ENCODE peak calls at places on chromosomes 1 and 21, in eight cellular contexts. X is tibial nerve, P is fibroblast of lung, S is spleen, V is fibroblast of pulmonary artery, Y is heart right ventricle, B is fibroblast of the aortic adventitia, M is left ventricle myocardium inferior. T is an unnamed sample.

GRCh38 chr1:145729661-145730436 is 10.6 kb downstream of the CD160 start:
- DNase-seq in P (no peak), S (no peak), X (no peak), V (no peak), M (no peak), B (no peak), Y (no peak), T (no peak)

GRCh38 chr1:219020386-219020785 is 153.3 kb upstream of the LYPLAL1 start:
- DNase-seq in B (no peak), S (no peak), X (no peak), M (no peak), Y (no peak), V (peak), P (no peak), T (no peak)

GRCh38 chr1:231803353-231803752 is 176.8 kb downstream of the DISC1 start:
- DNase-seq in V (peak), S (no peak), P (peak), B (peak), M (no peak), Y (no peak), X (peak), T (peak)

GRCh38 chr1:40795811-40796586 is 12.4 kb downstream of the KCNQ4 start:
- DNase-seq in Y (no peak), M (no peak), P (no peak), X (no peak), B (no peak), S (no peak), V (no peak), T (no peak)

GRCh38 chr1:18058522-18058921 is 49.1 kb upstream of the IGSF21 start:
- DNase-seq in S (no peak), X (no peak), P (no peak), Y (no peak), V (no peak), M (no peak), B (no peak), T (no peak)

GRCh38 chr1:29196863-29197589 is 15.3 kb upstream of the SRSF4 start:
- DNase-seq in X (no peak), Y (no peak), B (peak), V (peak), S (no peak), P (peak), M (no peak), T (peak)

GRCh38 chr1:229022595-229023350 is 248.1 kb upstream of the RAB4A start:
- DNase-seq in M (peak), Y (no peak), B (no peak), S (no peak), V (no peak), X (no peak), P (no peak), T (no peak)

GRCh38 chr1:81213279-81213678 is 587.5 kb upstream of the ADGRL2 start:
- DNase-seq in S (no peak), V (no peak), P (no peak), Y (no peak), M (no peak), X (no peak), B (no peak), T (no peak)

GRCh38 chr1:68173283-68174172 is 58.8 kb downstream of the WLS start:
- DNase-seq in Y (no peak), X (no peak), M (no peak), V (peak), B (peak), S (no peak), P (peak), T (peak)

GRCh38 chr1:22888320-22889075 is 84.2 kb downstream of the LACTBL1 start:
- DNase-seq in V (peak), P (peak), M (no peak), Y (no peak), X (no peak), S (no peak), B (peak), T (peak)

GRCh38 chr1:154607084-154607747 is 770 bp downstream of the ADAR start:
- DNase-seq in P (peak), X (peak), B (peak), S (peak), Y (no peak), V (peak), M (no peak), T (peak)

GRCh38 chr1:232629250-232630046 is 485 bp downstream of the SIPA1L2 start:
- DNase-seq in Y (peak), P (peak), S (peak), M (peak), X (no peak), B (peak), V (peak), T (no peak)

GRCh38 chr1:116284819-116285390 is 88.1 kb upstream of the ATP1A1 start:
- DNase-seq in P (no peak), M (peak), S (no peak), Y (peak), V (no peak), B (no peak), X (no peak), T (no peak)

GRCh38 chr1:47262787-47263413 is 30.9 kb upstream of the TAL1 start:
- DNase-seq in P (peak), S (no peak), V (peak), B (peak), X (peak), Y (no peak), M (no peak), T (peak)

GRCh38 chr1:230153655-230154296 is 86.7 kb downstream of the GALNT2 start:
- DNase-seq in S (no peak), X (no peak), P (peak), B (peak), Y (no peak), M (no peak), V (peak), T (no peak)

GRCh38 chr1:74690909-74691308 is 17.3 kb upstream of the ERICH3 start:
- DNase-seq in B (no peak), X (no peak), Y (no peak), P (no peak), V (no peak), M (no peak), S (no peak), T (no peak)

GRCh38 chr1:201022824-201023516 is 544 bp downstream of the KIF21B start:
- DNase-seq in S (peak), X (no peak), M (no peak), P (no peak), V (no peak), B (no peak), Y (no peak), T (no peak)

GRCh38 chr1:208775841-208776240 is 531.7 kb upstream of the PLXNA2 start:
- DNase-seq in V (no peak), Y (no peak), P (no peak), B (no peak), M (no peak), S (no peak), X (no peak), T (no peak)

GRCh38 chr1:93851878-93852277 is 27.1 kb downstream of the DNTTIP2 start:
- DNase-seq in B (no peak), Y (no peak), V (no peak), P (no peak), S (no peak), X (no peak), M (no peak), T (no peak)

GRCh38 chr1:85463666-85464496 is 1.1 kb downstream of the DDAH1 start:
- DNase-seq in M (no peak), X (no peak), Y (no peak), B (peak), V (peak), P (peak), S (no peak), T (no peak)

GRCh38 chr1:52751589-52752306 is 25.5 kb downstream of the ZYG11B start:
- DNase-seq in P (peak), V (peak), M (no peak), S (no peak), X (no peak), B (peak), Y (no peak), T (peak)

GRCh38 chr1:226568077-226568831 is 19.7 kb downstream of the STUM start:
- DNase-seq in Y (peak), S (peak), B (peak), X (no peak), M (no peak), V (no peak), P (no peak), T (no peak)

GRCh38 chr1:96931136-96931535 is 209.6 kb downstream of the PTBP2 start:
- DNase-seq in Y (no peak), P (peak), S (no peak), X (no peak), B (no peak), M (no peak), V (no peak), T (no peak)

GRCh38 chr1:31696246-31696645 is 7.6 kb downstream of the COL16A1 start:
- DNase-seq in V (no peak), Y (no peak), P (no peak), X (no peak), S (no peak), B (no peak), M (no peak), T (no peak)

DNA sequence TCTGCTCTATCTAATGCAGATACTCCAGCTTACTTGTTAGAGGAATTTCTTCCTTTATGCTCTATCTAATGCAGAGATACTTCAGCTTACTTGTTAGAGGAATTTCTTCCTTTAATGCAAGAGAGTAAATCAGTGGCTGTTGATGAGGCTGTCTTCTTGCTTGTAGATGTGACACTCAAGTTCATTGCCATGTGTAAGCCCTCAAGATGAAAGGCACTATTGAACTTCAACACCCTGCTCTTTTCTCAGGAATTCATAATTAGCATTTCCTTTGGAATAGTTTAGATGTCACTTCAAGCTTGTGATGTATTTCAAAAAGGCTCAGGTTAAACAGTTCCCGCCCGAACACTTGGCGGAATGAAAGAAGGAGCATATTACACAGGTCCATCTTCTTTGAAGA is 251.9 kb downstream of the RGS7 start:
- DNase-seq in P (no peak), S (no peak), X (no peak), V (no peak), B (no peak), Y (no peak), M (no peak), T (no peak)
- TF ChIP-seq CTCF in P (no peak), S (no peak), X (no peak), V (no peak), B (no peak), Y (no peak), M (no peak), T (no peak)

GRCh38 chr1:35255276-35255675 is 13.2 kb upstream of the ZMYM4 start:
- DNase-seq in X (no peak), M (no peak), P (no peak), V (no peak), B (no peak), S (no peak), Y (no peak), T (no peak)
- H3K4me3 ChIP-seq in X (no peak), M (no peak), P (no peak), V (no peak), B (no peak), S (no peak), Y (no peak), T (no peak)

DNA sequence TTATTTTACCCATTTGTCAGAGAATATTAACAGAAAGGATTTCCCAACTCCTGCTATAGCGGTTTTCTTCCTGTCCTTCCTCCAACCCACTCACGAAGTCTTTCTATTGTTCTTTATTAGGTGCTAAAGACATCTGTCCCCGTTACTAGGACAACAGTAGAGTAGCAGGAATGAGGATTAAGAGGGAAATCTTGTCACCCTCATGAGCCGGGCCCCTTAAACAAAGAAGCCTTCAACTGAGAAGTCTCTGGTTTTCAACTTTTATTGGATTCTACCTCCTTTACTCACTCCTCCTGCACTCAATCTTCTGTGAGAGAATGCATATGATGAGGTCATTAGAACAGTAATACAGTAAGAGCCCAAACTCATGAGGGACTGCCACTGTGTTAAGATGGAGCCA is 206.4 kb downstream of the OMA1 start:
- DNase-seq in V (no peak), M (no peak), B (no peak), S (no peak), P (no peak), X (no peak), Y (no peak), T (no peak)
- TF ChIP-seq CTCF in V (no peak), M (no peak), B (no peak), S (no peak), P (no peak), X (no peak), Y (no peak), T (no peak)

GRCh38 chr1:33764149-33764548 is 99.7 kb upstream of the HMGB4 start:
- DNase-seq in V (no peak), S (no peak), B (no peak), P (no peak), Y (no peak), M (no peak), X (no peak), T (no peak)
- H3K4me3 ChIP-seq in V (no peak), S (no peak), B (no peak), P (no peak), Y (no peak), M (no peak), X (no peak), T (no peak)

GRCh38 chr1:8866173-8866791 is 12.2 kb downstream of the ENO1 start:
- DNase-seq in Y (no peak), S (no peak), P (no peak), M (no peak), V (no peak), X (no peak), B (no peak), T (no peak)

GRCh38 chr1:8863138-8863537 is 15.3 kb downstream of the ENO1 start:
- DNase-seq in Y (no peak), M (no peak), P (no peak), X (no peak), B (no peak), V (no peak), S (no peak), T (no peak)

GRCh38 chr1:8866792-8867415 is 11.6 kb downstream of the ENO1 start:
- DNase-seq in M (no peak), P (no peak), Y (no peak), S (peak), X (no peak), V (no peak), B (no peak), T (no peak)

GRCh38 chr1:8863712-8864324 is 14.7 kb downstream of the ENO1 start:
- DNase-seq in Y (no peak), B (no peak), X (no peak), V (no peak), M (no peak), S (no peak), P (no peak), T (no peak)

DNA sequence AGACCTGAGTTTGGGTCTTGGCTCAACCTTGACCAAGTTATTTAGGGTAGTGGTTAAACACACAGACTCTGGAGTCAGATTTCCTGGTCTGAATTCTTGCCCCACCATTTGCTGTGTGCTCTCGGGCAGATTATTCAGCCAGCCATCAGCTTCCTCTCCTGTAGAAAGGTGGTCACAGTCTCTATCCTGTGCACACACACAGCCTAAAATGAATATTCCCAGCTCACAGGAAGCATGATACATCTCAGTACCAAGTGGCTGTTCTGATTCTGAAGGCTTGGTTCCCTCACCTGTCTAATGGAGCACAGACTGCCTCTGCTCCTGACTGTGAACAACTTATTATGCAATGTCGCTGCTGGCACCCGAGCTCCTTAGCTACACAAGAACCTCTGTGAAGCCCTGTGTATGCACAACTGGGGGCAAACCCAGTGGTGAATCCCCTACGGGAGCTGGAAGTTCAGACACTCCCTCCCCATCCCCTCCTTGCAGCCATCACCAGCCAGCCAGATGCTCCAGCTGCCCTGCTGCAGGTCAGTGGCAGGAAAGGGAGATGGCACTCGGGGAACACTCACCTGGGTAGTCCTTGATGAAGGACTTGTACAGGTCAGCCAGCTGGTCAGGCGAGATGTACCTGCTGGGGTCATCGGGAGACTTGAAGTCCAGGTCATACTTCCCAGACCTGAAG is 13.6 kb downstream of the ENO1 start:
- DNase-seq in S (no peak), P (no peak), B (no peak), M (no peak), Y (no peak), X (no peak), V (no peak), T (no peak)
- TF ChIP-seq CTCF in S (no peak), P (no peak), B (no peak), M (no peak), Y (no peak), X (no peak), V (no peak), T (no peak)

DNA sequence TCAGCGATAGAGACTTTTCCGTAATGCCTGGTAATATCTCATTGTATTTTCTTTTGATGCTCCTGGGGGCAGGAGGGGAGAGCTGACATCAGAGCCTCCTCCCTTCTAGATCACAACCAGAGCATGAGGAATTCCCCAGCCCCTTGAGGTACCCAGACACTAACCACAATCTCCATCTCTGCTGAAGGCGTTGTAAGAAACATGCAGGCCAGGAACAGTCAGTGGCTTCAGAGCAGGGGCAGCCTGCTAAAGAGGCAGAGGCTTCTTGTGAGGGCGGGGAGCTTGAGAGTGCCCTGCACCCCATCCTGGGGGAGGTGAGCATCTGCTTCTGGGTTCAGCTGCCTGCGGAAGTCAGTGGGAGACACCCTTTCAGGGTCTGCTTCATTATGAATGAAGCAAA is 18.9 kb downstream of the MAPKAPK2 start:
- DNase-seq in M (no peak), X (no peak), P (no peak), Y (no peak), S (no peak), V (no peak), B (no peak), T (no peak)
- H3K4me3 ChIP-seq in M (no peak), X (no peak), P (no peak), Y (no peak), S (no peak), V (no peak), B (no peak), T (no peak)

DNA sequence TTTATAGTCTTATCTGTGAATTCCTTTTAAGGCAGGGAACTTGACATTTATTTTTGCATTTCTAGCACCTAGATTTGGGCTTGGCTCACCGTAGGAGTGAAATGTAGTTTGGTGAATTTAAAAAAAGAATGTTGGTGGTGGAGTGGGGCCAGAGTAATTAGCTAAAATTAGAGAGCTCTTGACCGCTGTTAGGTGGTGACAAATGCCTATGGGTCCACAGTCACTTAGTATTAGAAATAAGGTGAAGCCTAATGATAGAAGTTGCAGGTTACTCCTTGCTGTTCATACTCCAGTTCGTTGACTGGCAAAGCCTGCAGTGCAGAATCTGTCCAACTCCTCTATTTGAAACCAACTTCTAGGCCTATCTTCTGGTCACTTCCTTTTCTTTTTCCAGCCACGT is 318.8 kb upstream of the NRIP1 start:
- DNase-seq in S (no peak), V (no peak), M (no peak), X (no peak), Y (no peak), B (no peak), P (no peak), T (no peak)
- TF ChIP-seq CTCF in S (no peak), V (no peak), M (no peak), X (no peak), Y (no peak), B (no peak), P (no peak), T (no peak)

GRCh38 chr1:60634106-60634505 is 448.3 kb upstream of the NFIA start:
- DNase-seq in V (no peak), Y (no peak), P (no peak), X (no peak), B (no peak), S (no peak), M (no peak), T (no peak)

GRCh38 chr1:60639287-60639686 is 443.1 kb upstream of the NFIA start:
- DNase-seq in S (no peak), V (no peak), Y (no peak), P (no peak), M (no peak), B (no peak), X (no peak), T (no peak)

GRCh38 chr1:60637651-60638050 is 444.7 kb upstream of the NFIA start:
- DNase-seq in B (no peak), M (no peak), Y (no peak), V (no peak), P (no peak), X (no peak), S (no peak), T (peak)
- H3K4me3 ChIP-seq in B (no peak), M (no peak), Y (no peak), V (no peak), P (no peak), X (no peak), S (no peak), T (no peak)

T was measured in brain microvascular endothelial cell.